ENCODE peak calls at places on chromosomes 2 and 18, in four cellular contexts. One of them, this sample, is unnamed. For H3K4me1, the result is how much of the 10 kb centered on the place peaks cover.

GRCh38 chr2:42907835-42908234 is 115.5 kb upstream of the HAAO start:
- DNase-seq in pancreas: no peak
- DNase-seq in Peyer's patch: no peak
- DNase-seq in testis: no peak
- DNase-seq in this sample: no peak

GRCh38 chr18:12336887-12337286 is 28.8 kb downstream of the TUBB6 start:
- DNase-seq in pancreas: no peak
- DNase-seq in testis: no peak
- DNase-seq in Peyer's patch: no peak
- DNase-seq in this sample: no peak

GRCh38 chr2:193240752-193241151 is 1046.0 kb upstream of the TMEFF2 start:
- DNase-seq in testis: no peak
- DNase-seq in Peyer's patch: no peak
- DNase-seq in pancreas: no peak
- DNase-seq in this sample: no peak

GRCh38 chr2:195566201-195566600 is 90.8 kb upstream of the SLC39A10 start:
- DNase-seq in testis: no peak
- DNase-seq in pancreas: no peak
- DNase-seq in Peyer's patch: no peak
- DNase-seq in this sample: no peak

GRCh38 chr2:54767921-54768320 is 44.5 kb downstream of the EML6 start:
- DNase-seq in pancreas: no peak
- DNase-seq in Peyer's patch: no peak
- DNase-seq in testis: no peak
- DNase-seq in this sample: no peak

GRCh38 chr2:195202163-195202845 is 454.7 kb upstream of the SLC39A10 start:
- DNase-seq in pancreas: no peak
- DNase-seq in testis: no peak
- DNase-seq in Peyer's patch: no peak
- DNase-seq in this sample: no peak

GRCh38 chr18:22370414-22370813 is 47.3 kb downstream of the CTAGE1 start:
- DNase-seq in Peyer's patch: no peak
- DNase-seq in testis: no peak
- DNase-seq in pancreas: no peak
- DNase-seq in this sample: no peak

GRCh38 chr2:50777954-50778353 is 254.0 kb downstream of the NRXN1 start:
- DNase-seq in Peyer's patch: no peak
- DNase-seq in pancreas: no peak
- DNase-seq in testis: no peak
- DNase-seq in this sample: no peak

GRCh38 chr2:238220892-238221521 is 17.5 kb upstream of the ILKAP start:
- DNase-seq in testis: no peak
- DNase-seq in pancreas: no peak
- DNase-seq in Peyer's patch: no peak
- DNase-seq in this sample: no peak

GRCh38 chr2:39338502-39338901 is 94.7 kb upstream of the CDKL4 start:
- DNase-seq in testis: no peak
- DNase-seq in pancreas: no peak
- DNase-seq in Peyer's patch: no peak
- DNase-seq in this sample: no peak

GRCh38 chr18:12744103-12744502 is 41.3 kb downstream of the PSMG2 start:
- DNase-seq in pancreas: no peak
- DNase-seq in Peyer's patch: no peak
- DNase-seq in testis: no peak
- DNase-seq in this sample: no peak

GRCh38 chr2:95333888-95334338 is 36.8 kb downstream of the KCNIP3 start:
- DNase-seq in testis: peak
- DNase-seq in pancreas: peak
- DNase-seq in Peyer's patch: peak
- DNase-seq in this sample: no peak

GRCh38 chr2:98148968-98149697 is 62.2 kb downstream of the VWA3B start:
- DNase-seq in pancreas: peak
- DNase-seq in testis: no peak
- DNase-seq in Peyer's patch: no peak
- DNase-seq in this sample: no peak
- H3K4me3 ChIP-seq in pancreas: peak
- H3K4me3 ChIP-seq in testis: no peak
- H3K4me3 ChIP-seq in Peyer's patch: no peak
- H3K4me3 ChIP-seq in this sample: no peak

GRCh38 chr2:234483568-234484251 is 13.2 kb downstream of the ARL4C start:
- DNase-seq in testis: no peak
- DNase-seq in Peyer's patch: peak
- DNase-seq in pancreas: no peak
- DNase-seq in this sample: no peak
- H3K4me1 ChIP-seq in testis: under half
- H3K4me1 ChIP-seq in Peyer's patch: under half
- H3K4me1 ChIP-seq in pancreas: under half
- H3K4me1 ChIP-seq in this sample: under half

GRCh38 chr2:127943186-127943585 is 57.4 kb upstream of the AMMECR1L start:
- DNase-seq in Peyer's patch: no peak
- DNase-seq in testis: no peak
- DNase-seq in pancreas: no peak
- DNase-seq in this sample: no peak
- H3K27ac ChIP-seq in Peyer's patch: no peak
- H3K27ac ChIP-seq in testis: no peak
- H3K27ac ChIP-seq in pancreas: no peak
- H3K27ac ChIP-seq in this sample: no peak

DNA sequence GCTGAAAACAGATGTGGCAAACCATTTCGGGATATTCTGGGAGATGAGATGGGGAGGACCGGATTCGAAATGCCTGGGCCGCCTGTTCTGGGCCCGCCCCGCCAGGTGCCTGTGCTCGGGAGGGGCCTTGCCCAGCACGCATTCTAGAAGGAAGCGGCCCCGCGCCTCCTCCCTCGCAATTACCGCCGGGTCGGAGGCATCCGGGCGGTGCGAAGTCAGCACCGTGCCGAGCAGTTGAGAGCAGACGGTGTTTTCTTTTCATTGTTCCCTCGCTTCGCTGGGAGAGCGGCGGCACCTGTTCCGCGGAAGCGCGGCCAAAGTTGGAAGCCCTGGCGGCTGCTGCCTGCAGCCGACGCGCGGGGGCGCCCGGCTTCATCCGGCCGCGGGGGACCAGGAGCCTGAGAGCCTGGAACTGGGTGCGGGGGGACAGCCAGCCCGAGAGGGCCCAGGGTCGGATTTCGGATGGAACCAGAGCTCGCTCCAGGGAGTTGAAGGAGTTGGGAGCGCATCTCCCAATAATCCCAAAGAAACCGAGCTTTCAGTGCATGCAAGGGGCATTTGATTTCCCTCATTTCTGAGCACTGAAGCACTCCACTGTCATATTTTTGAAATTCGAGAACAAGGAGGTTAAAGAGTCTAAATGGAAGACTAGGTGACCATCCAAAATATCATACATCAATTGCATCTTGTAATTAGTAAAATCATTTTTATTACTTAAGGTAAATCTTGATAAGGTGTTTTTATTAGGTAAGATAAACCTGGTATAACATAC is 241.8 kb upstream of the RAB12 start:
- DNase-seq in Peyer's patch: no peak
- DNase-seq in pancreas: peak
- DNase-seq in testis: peak
- DNase-seq in this sample: peak
- H3K4me3 ChIP-seq in Peyer's patch: no peak
- H3K4me3 ChIP-seq in pancreas: peak
- H3K4me3 ChIP-seq in testis: peak
- H3K4me3 ChIP-seq in this sample: no peak

GRCh38 chr2:136213836-136214235 is 95.9 kb upstream of the CXCR4 start:
- DNase-seq in Peyer's patch: no peak
- DNase-seq in testis: no peak
- DNase-seq in pancreas: no peak
- DNase-seq in this sample: no peak
- H3K4me1 ChIP-seq in Peyer's patch: under half
- H3K4me1 ChIP-seq in testis: under half
- H3K4me1 ChIP-seq in pancreas: under half
- H3K4me1 ChIP-seq in this sample: under half

GRCh38 chr2:147373800-147374409 is 470.9 kb upstream of the ACVR2A start:
- DNase-seq in pancreas: no peak
- DNase-seq in Peyer's patch: no peak
- DNase-seq in testis: no peak
- DNase-seq in this sample: no peak
- H3K27ac ChIP-seq in pancreas: no peak
- H3K27ac ChIP-seq in Peyer's patch: no peak
- H3K27ac ChIP-seq in testis: no peak
- H3K27ac ChIP-seq in this sample: no peak

GRCh38 chr2:149160701-149161217 is 122.3 kb downstream of the LYPD6B start:
- DNase-seq in pancreas: no peak
- DNase-seq in Peyer's patch: peak
- DNase-seq in testis: no peak
- DNase-seq in this sample: no peak

GRCh38 chr2:149164827-149165226 is 126.3 kb downstream of the LYPD6B start:
- DNase-seq in pancreas: no peak
- DNase-seq in testis: no peak
- DNase-seq in Peyer's patch: no peak
- DNase-seq in this sample: no peak

GRCh38 chr2:149158957-149159356 is 120.5 kb downstream of the LYPD6B start:
- DNase-seq in pancreas: no peak
- DNase-seq in testis: no peak
- DNase-seq in Peyer's patch: no peak
- DNase-seq in this sample: no peak

GRCh38 chr2:149164296-149164695 is 125.8 kb downstream of the LYPD6B start:
- DNase-seq in pancreas: no peak
- DNase-seq in testis: no peak
- DNase-seq in Peyer's patch: no peak
- DNase-seq in this sample: no peak

DNA sequence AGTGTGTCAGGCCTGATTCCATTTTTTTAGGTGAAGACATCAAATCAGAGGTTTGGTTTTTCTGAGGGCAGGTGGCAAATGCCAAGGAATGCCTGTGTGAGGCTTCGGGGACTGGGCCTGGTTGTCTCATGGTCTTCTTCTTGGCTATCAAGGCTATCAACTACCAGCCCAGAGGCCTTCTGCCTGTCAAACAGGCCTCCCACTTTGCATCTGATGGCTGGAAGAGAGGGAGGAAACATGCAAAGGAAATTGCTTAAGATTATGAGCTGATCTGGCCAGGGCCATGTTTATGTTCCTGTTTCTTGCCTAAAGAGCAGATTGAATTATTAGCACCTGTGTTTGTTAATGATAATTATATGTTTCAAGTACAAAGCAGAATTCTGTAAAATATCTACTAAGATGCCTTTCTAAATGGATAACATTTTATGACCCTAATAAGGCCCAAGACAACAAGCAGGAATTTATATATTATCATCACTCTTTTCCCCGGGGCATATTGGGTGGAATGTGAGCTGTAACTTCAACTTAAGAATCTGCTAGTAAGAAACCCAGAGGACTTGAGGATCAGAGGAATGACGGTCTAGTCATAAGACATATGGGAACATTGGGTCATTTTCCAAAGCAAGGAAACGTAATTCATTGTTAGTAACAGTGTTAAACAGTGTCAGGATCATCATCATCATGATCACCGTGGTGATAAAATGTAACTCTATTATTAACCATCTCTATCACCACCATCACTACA is 123.2 kb downstream of the LYPD6B start:
- DNase-seq in Peyer's patch: no peak
- DNase-seq in pancreas: no peak
- DNase-seq in testis: no peak
- DNase-seq in this sample: no peak
- H3K4me3 ChIP-seq in Peyer's patch: no peak
- H3K4me3 ChIP-seq in pancreas: no peak
- H3K4me3 ChIP-seq in testis: no peak
- H3K4me3 ChIP-seq in this sample: no peak

GRCh38 chr18:79776674-79777073 is 21.1 kb upstream of the KCNG2 start:
- DNase-seq in testis: no peak
- DNase-seq in Peyer's patch: no peak
- DNase-seq in pancreas: no peak
- DNase-seq in this sample: no peak
- H3K4me1 ChIP-seq in testis: under half
- H3K4me1 ChIP-seq in Peyer's patch: under half
- H3K4me1 ChIP-seq in pancreas: under half
- H3K4me1 ChIP-seq in this sample: under half

This sample was measured in lung.